ENCODE peak calls at places on chromosomes 16 and 17, in five cellular contexts. One of them, this sample, is unnamed. For H4K20me1, the result is how much of the 10 kb centered on the place peaks cover.

GRCh38 chr16:64428463-64428862 is 693.4 kb downstream of the CDH11 start:
- DNase-seq in endothelial cell of umbilical vein: peak
- DNase-seq in GM23338: no peak
- DNase-seq in HCT116: no peak
- DNase-seq in SK-N-SH: peak
- DNase-seq in this sample: peak

GRCh38 chr16:84593825-84594724 is 23.8 kb downstream of the COTL1 start:
- DNase-seq in endothelial cell of umbilical vein: no peak
- DNase-seq in HCT116: no peak
- DNase-seq in SK-N-SH: peak
- DNase-seq in GM23338: peak
- DNase-seq in this sample: no peak

GRCh38 chr16:85437161-85438052 is 175.7 kb upstream of the GSE1 start:
- DNase-seq in GM23338: peak
- DNase-seq in endothelial cell of umbilical vein: no peak
- DNase-seq in SK-N-SH: no peak
- DNase-seq in HCT116: no peak
- DNase-seq in this sample: peak

GRCh38 chr16:55711959-55712876 is 56.4 kb downstream of the SLC6A2 start:
- DNase-seq in endothelial cell of umbilical vein: peak
- DNase-seq in HCT116: peak
- DNase-seq in SK-N-SH: peak
- DNase-seq in GM23338: peak
- DNase-seq in this sample: no peak

GRCh38 chr16:53129281-53130192 is 74.7 kb downstream of the CHD9 start:
- DNase-seq in endothelial cell of umbilical vein: no peak
- DNase-seq in GM23338: peak
- DNase-seq in SK-N-SH: peak
- DNase-seq in HCT116: no peak
- DNase-seq in this sample: peak

GRCh38 chr16:9033125-9033830 is 58.2 kb upstream of the HAPSTR1 start:
- DNase-seq in HCT116: peak
- DNase-seq in GM23338: peak
- DNase-seq in endothelial cell of umbilical vein: peak
- DNase-seq in SK-N-SH: peak
- DNase-seq in this sample: peak

GRCh38 chr17:29384901-29385300 is 5.3 kb upstream of the TAOK1 start:
- DNase-seq in GM23338: no peak
- DNase-seq in SK-N-SH: no peak
- DNase-seq in HCT116: no peak
- DNase-seq in endothelial cell of umbilical vein: no peak
- DNase-seq in this sample: no peak

GRCh38 chr17:49783051-49783715 is 5.3 kb upstream of the KAT7 start:
- DNase-seq in SK-N-SH: no peak
- DNase-seq in HCT116: no peak
- DNase-seq in endothelial cell of umbilical vein: no peak
- DNase-seq in GM23338: no peak
- DNase-seq in this sample: no peak

GRCh38 chr16:58741166-58741565 is 7.0 kb upstream of the GOT2 start:
- DNase-seq in HCT116: no peak
- DNase-seq in endothelial cell of umbilical vein: no peak
- DNase-seq in SK-N-SH: no peak
- DNase-seq in GM23338: no peak
- DNase-seq in this sample: no peak

GRCh38 chr16:56242740-56243139 is 51.5 kb downstream of the GNAO1 start:
- DNase-seq in GM23338: no peak
- DNase-seq in HCT116: no peak
- DNase-seq in endothelial cell of umbilical vein: no peak
- DNase-seq in SK-N-SH: no peak
- DNase-seq in this sample: no peak

GRCh38 chr17:65360961-65361552 is 200.4 kb downstream of the AXIN2 start:
- DNase-seq in endothelial cell of umbilical vein: no peak
- DNase-seq in HCT116: no peak
- DNase-seq in SK-N-SH: no peak
- DNase-seq in GM23338: no peak
- DNase-seq in this sample: no peak

GRCh38 chr16:78973041-78973440 is 627.5 kb downstream of the MAF start:
- DNase-seq in GM23338: no peak
- DNase-seq in HCT116: no peak
- DNase-seq in endothelial cell of umbilical vein: no peak
- DNase-seq in SK-N-SH: no peak
- DNase-seq in this sample: no peak

GRCh38 chr17:31491794-31492171 is 100.3 kb downstream of the RAB11FIP4 start:
- DNase-seq in SK-N-SH: no peak
- DNase-seq in GM23338: no peak
- DNase-seq in HCT116: no peak
- DNase-seq in endothelial cell of umbilical vein: no peak
- DNase-seq in this sample: peak

GRCh38 chr16:87333581-87334331 is 16.6 kb upstream of the C16orf95 start:
- DNase-seq in GM23338: no peak
- DNase-seq in SK-N-SH: no peak
- DNase-seq in endothelial cell of umbilical vein: no peak
- DNase-seq in HCT116: no peak
- DNase-seq in this sample: peak

GRCh38 chr16:87335968-87336849 is 19.0 kb upstream of the C16orf95 start:
- DNase-seq in GM23338: no peak
- DNase-seq in HCT116: no peak
- DNase-seq in endothelial cell of umbilical vein: no peak
- DNase-seq in SK-N-SH: no peak
- DNase-seq in this sample: peak

GRCh38 chr16:87333101-87333500 is 15.9 kb upstream of the C16orf95 start:
- DNase-seq in GM23338: no peak
- DNase-seq in endothelial cell of umbilical vein: no peak
- DNase-seq in HCT116: no peak
- DNase-seq in SK-N-SH: no peak
- DNase-seq in this sample: peak

GRCh38 chr16:87335306-87335967 is 18.2 kb upstream of the C16orf95 start:
- DNase-seq in SK-N-SH: peak
- DNase-seq in HCT116: no peak
- DNase-seq in endothelial cell of umbilical vein: no peak
- DNase-seq in GM23338: no peak
- DNase-seq in this sample: peak

DNA sequence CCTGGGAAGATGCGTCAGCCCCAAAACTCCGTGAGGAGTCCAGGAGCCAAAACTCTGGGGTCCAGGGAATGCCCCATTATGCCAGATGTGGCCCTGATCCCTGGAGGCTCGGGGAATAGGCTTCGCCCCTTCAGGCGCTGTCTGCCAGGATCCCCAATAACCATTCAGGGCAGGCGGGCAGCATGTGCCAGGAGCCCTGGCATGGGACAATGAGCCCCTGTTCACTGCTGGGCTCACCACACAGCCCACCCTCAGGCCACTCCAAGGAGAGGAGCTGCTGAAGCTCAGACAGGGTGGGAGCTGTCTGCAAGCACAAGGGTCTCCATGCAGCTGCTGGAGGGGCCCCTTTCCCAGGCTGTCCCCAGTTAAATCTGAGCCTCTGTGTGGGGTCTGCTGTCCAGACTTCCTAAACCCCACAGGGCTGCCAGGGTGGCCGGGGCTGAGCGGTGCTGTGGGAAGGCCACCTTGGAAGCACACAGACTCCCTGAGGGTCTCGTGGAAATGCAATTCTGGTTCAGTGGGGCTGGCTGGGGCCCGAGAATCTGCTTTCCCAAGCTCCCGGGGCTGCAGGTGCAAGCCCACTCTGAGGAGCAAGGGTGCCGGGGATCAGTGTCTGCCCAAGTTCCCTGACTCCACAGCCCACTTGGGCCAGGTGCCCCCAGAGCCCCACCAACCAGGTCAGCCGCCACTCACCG is 17.6 kb upstream of the C16orf95 start:
- DNase-seq in SK-N-SH: no peak
- DNase-seq in endothelial cell of umbilical vein: no peak
- DNase-seq in HCT116: no peak
- DNase-seq in GM23338: no peak
- DNase-seq in this sample: peak
- H4K20me1 ChIP-seq in SK-N-SH: under half
- H4K20me1 ChIP-seq in endothelial cell of umbilical vein: under half
- H4K20me1 ChIP-seq in HCT116: under half
- H4K20me1 ChIP-seq in GM23338: under half
- H4K20me1 ChIP-seq in this sample: under half

DNA sequence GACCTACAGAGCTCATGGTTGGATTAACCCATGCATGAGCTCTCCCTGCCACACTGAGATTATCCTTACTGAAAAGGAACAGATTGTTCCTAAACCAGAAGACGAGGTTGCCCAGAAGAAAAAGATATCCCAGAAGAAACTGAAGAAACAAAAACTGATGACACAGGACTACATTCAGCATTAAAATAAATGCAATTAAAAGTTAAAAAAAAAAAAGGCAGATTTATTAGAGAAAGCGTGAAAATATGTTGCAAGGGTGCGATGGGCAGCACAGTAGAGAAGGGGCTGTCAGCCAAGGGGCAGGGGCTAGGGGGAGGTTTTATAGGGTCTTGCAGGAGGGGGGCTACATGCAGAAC is 40.2 kb upstream of the BPTF start:
- DNase-seq in endothelial cell of umbilical vein: no peak
- DNase-seq in SK-N-SH: no peak
- DNase-seq in GM23338: no peak
- DNase-seq in HCT116: no peak
- DNase-seq in this sample: no peak
- H3K27ac ChIP-seq in endothelial cell of umbilical vein: no peak
- H3K27ac ChIP-seq in SK-N-SH: no peak
- H3K27ac ChIP-seq in GM23338: no peak
- H3K27ac ChIP-seq in HCT116: no peak
- H3K27ac ChIP-seq in this sample: no peak

GRCh38 chr16:72921620-72922019 is 126.3 kb downstream of the ZFHX3 start:
- DNase-seq in GM23338: no peak
- DNase-seq in HCT116: no peak
- DNase-seq in SK-N-SH: peak
- DNase-seq in endothelial cell of umbilical vein: no peak
- DNase-seq in this sample: no peak

GRCh38 chr16:72922714-72923113 is 125.2 kb downstream of the ZFHX3 start:
- DNase-seq in SK-N-SH: peak
- DNase-seq in GM23338: no peak
- DNase-seq in HCT116: no peak
- DNase-seq in endothelial cell of umbilical vein: no peak
- DNase-seq in this sample: no peak

GRCh38 chr16:72923757-72924156 is 124.2 kb downstream of the ZFHX3 start:
- DNase-seq in SK-N-SH: no peak
- DNase-seq in GM23338: no peak
- DNase-seq in endothelial cell of umbilical vein: no peak
- DNase-seq in HCT116: no peak
- DNase-seq in this sample: no peak

GRCh38 chr16:72924487-72924886 is 123.4 kb downstream of the ZFHX3 start:
- DNase-seq in HCT116: no peak
- DNase-seq in endothelial cell of umbilical vein: no peak
- DNase-seq in SK-N-SH: no peak
- DNase-seq in GM23338: no peak
- DNase-seq in this sample: no peak

GRCh38 chr16:72921106-72921505 is 126.8 kb downstream of the ZFHX3 start:
- DNase-seq in SK-N-SH: no peak
- DNase-seq in GM23338: no peak
- DNase-seq in endothelial cell of umbilical vein: no peak
- DNase-seq in HCT116: no peak
- DNase-seq in this sample: no peak
- H4K20me1 ChIP-seq in SK-N-SH: under half
- H4K20me1 ChIP-seq in GM23338: under half
- H4K20me1 ChIP-seq in endothelial cell of umbilical vein: under half
- H4K20me1 ChIP-seq in HCT116: under half
- H4K20me1 ChIP-seq in this sample: under half

GRCh38 chr17:37466471-37466870 is 23.2 kb upstream of the DUSP14 start:
- DNase-seq in endothelial cell of umbilical vein: no peak
- DNase-seq in HCT116: no peak
- DNase-seq in GM23338: no peak
- DNase-seq in SK-N-SH: no peak
- DNase-seq in this sample: no peak
- H3K27ac ChIP-seq in endothelial cell of umbilical vein: peak
- H3K27ac ChIP-seq in HCT116: no peak
- H3K27ac ChIP-seq in GM23338: no peak
- H3K27ac ChIP-seq in SK-N-SH: no peak
- H3K27ac ChIP-seq in this sample: no peak

GRCh38 chr16:3481696-3482658 is 13.3 kb downstream of the C16orf90 start:
- DNase-seq in endothelial cell of umbilical vein: no peak
- DNase-seq in SK-N-SH: peak
- DNase-seq in GM23338: no peak
- DNase-seq in HCT116: no peak
- DNase-seq in this sample: peak
- H4K20me1 ChIP-seq in endothelial cell of umbilical vein: under half
- H4K20me1 ChIP-seq in SK-N-SH: under half
- H4K20me1 ChIP-seq in GM23338: under half
- H4K20me1 ChIP-seq in HCT116: under half
- H4K20me1 ChIP-seq in this sample: under half

GRCh38 chr17:76208120-76208519 is 32.2 kb downstream of the RNF157 start:
- DNase-seq in endothelial cell of umbilical vein: no peak
- DNase-seq in SK-N-SH: no peak
- DNase-seq in GM23338: no peak
- DNase-seq in HCT116: no peak
- DNase-seq in this sample: no peak
- H3K27ac ChIP-seq in endothelial cell of umbilical vein: no peak
- H3K27ac ChIP-seq in SK-N-SH: no peak
- H3K27ac ChIP-seq in GM23338: no peak
- H3K27ac ChIP-seq in HCT116: no peak
- H3K27ac ChIP-seq in this sample: no peak

GRCh38 chr16:3812469-3813172 is 67.9 kb downstream of the CREBBP start:
- DNase-seq in SK-N-SH: no peak
- DNase-seq in HCT116: no peak
- DNase-seq in GM23338: peak
- DNase-seq in endothelial cell of umbilical vein: no peak
- DNase-seq in this sample: no peak
- H4K20me1 ChIP-seq in SK-N-SH: half or more
- H4K20me1 ChIP-seq in HCT116: under half
- H4K20me1 ChIP-seq in GM23338: half or more
- H4K20me1 ChIP-seq in endothelial cell of umbilical vein: under half
- H4K20me1 ChIP-seq in this sample: half or more

DNA sequence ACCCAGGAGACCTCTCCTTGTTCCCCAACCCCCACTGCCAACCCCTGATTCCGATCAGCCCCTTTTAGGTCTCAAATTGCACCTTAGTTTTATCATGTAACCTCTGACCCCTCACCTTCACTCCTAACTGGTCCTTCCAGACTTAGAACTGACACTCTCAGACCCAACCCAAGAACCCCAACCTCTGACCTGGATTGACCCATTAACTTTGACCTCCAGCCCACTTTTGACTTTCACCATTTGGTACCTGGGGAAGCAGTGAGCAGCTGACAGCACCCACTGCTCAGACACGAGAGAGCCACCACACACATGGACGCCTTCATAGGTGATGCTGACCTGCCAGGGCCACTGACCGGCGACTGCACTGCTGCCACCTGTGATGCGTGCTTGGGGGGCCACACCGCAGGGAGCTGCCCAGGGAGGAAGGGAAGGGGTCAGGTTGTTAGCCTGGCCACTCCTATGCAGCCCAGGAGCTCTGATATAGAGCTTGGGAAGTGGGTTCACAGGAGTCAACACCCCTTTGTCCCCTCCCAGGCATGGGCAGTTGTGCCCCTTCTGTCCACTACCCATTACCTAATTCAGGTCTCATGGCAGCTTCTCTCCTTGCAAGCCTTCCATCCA is 2.4 kb downstream of the PRSS8 start:
- DNase-seq in SK-N-SH: no peak
- DNase-seq in HCT116: no peak
- DNase-seq in GM23338: no peak
- DNase-seq in endothelial cell of umbilical vein: no peak
- DNase-seq in this sample: peak
- H3K27ac ChIP-seq in SK-N-SH: no peak
- H3K27ac ChIP-seq in HCT116: no peak
- H3K27ac ChIP-seq in GM23338: no peak
- H3K27ac ChIP-seq in endothelial cell of umbilical vein: no peak
- H3K27ac ChIP-seq in this sample: no peak